ENCODE peak calls at places on chromosomes 13 and 19, in eight cellular contexts. I is K562, O is tibial nerve, B is thoracic aorta, U is AG10803, Y is heart right ventricle, T is kidney epithelial cell, A is suprapubic skin. E is an unnamed sample.

GRCh38 chr13:75299913-75300862 is 181.8 kb downstream of the TBC1D4 start:
- DNase-seq in I (no peak), O (no peak), B (no peak), U (peak; percentile 50), Y (no peak), T (no peak), A (no peak), E (peak; percentile 48)

GRCh38 chr13:20501139-20501538 is 24.5 kb downstream of the CRYL1 start:
- DNase-seq in I (no peak), O (no peak), B (no peak), U (no peak), Y (no peak), T (no peak), A (no peak), E (no peak)

GRCh38 chr19:42191855-42192254 is 25.6 kb downstream of the DEDD2 start:
- DNase-seq in I (no peak), O (no peak), B (no peak), U (peak; percentile 51), Y (no peak), T (peak; percentile 71), A (no peak), E (no peak)

GRCh38 chr13:99975626-99976025 is 4.1 kb upstream of the ZIC5 start:
- DNase-seq in I (no peak), O (no peak), B (no peak), U (no peak), Y (no peak), T (no peak), A (no peak), E (no peak)

GRCh38 chr19:44951179-44952159 is 3.7 kb upstream of the CLPTM1 start:
- DNase-seq in I (peak; percentile 76), O (peak; percentile 86), B (peak; percentile 20), U (peak; percentile 78), Y (peak; percentile 77), T (peak; percentile 43), A (peak; percentile 73), E (no peak)

GRCh38 chr13:44243198-44243852 is 130.3 kb upstream of the SERP2 start:
- DNase-seq in I (peak; percentile 64), O (no peak), B (no peak), U (peak; percentile 55), Y (peak; percentile 57), T (peak; percentile 70), A (no peak), E (no peak)

GRCh38 chr13:111658150-111659100 is 338.0 kb downstream of the TEX29 start:
- DNase-seq in I (no peak), O (no peak), B (no peak), U (no peak), Y (no peak), T (no peak), A (no peak), E (no peak)

GRCh38 chr19:29625316-29625715 is 19.2 kb downstream of the POP4 start:
- DNase-seq in I (no peak), O (no peak), B (no peak), U (no peak), Y (no peak), T (no peak), A (no peak), E (no peak)

GRCh38 chr19:34345934-34346333 is 19.1 kb upstream of the GPI start:
- DNase-seq in I (peak; percentile 87), O (peak; percentile 55), B (no peak), U (peak; percentile 58), Y (peak; percentile 49), T (no peak), A (no peak), E (no peak)

GRCh38 chr13:110200276-110200675 is 106.7 kb downstream of the COL4A1 start:
- DNase-seq in I (no peak), O (no peak), B (no peak), U (no peak), Y (no peak), T (no peak), A (no peak), E (no peak)

GRCh38 chr19:29324717-29325116 is 111.8 kb upstream of the UQCRFS1 start:
- DNase-seq in I (no peak), O (no peak), B (no peak), U (no peak), Y (no peak), T (no peak), A (no peak), E (no peak)

GRCh38 chr13:100275746-100276145 is 186.9 kb downstream of the PCCA start:
- DNase-seq in I (no peak), O (no peak), B (no peak), U (no peak), Y (no peak), T (no peak), A (no peak), E (no peak)

GRCh38 chr13:100434010-100434763 is 154.4 kb downstream of the GGACT start:
- DNase-seq in I (no peak), O (no peak), B (no peak), U (peak; percentile 51), Y (no peak), T (peak; percentile 26), A (no peak), E (peak; percentile 58)

DNA sequence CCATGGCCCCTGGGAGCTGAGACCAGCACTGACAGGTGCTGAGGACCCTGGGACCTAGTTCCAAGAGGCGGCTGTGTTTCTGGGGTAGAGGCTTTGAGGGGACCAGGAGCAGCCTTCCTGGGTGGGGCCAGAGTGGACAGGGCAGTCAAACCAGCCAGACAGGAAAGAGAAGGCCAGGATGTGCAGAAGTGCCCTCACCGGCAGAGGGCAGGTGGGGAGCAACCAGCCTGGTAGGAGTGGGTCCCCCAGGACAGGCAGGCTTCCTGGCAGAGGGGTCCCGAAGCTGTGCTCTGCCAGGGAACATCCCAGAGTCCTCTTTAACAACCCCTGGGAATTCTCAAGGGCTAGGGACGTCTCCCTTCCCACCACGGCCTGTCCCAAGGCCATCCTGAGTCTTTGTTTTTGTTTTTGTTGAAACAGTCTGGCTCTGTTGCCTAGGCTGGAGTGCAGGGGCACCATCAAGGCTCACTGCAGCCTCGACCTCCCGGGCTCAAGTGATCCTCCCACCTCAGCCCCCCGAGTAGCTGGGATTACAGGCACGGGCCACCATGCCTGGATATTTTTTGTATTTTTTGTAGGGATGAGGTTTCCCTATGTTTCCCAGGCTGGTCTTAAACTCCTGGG is 3.0 kb upstream of the HIPK4 start:
- DNase-seq in I (no peak), O (no peak), B (no peak), U (no peak), Y (no peak), T (no peak), A (no peak), E (no peak)
- TF ChIP-seq CTCF in I (peak; percentile 54), O (no peak), B (no peak), U (peak; percentile 36), Y (peak; percentile 21), T (peak; percentile 28), A (peak; percentile 11), E (peak; percentile 42)

GRCh38 chr13:73983109-73983508 is 151.1 kb downstream of the KLF12 start:
- DNase-seq in I (no peak), O (no peak), B (no peak), U (no peak), Y (peak; percentile 18), T (no peak), A (no peak), E (no peak)

GRCh38 chr13:73987618-73988017 is 146.6 kb downstream of the KLF12 start:
- DNase-seq in I (no peak), O (no peak), B (no peak), U (no peak), Y (no peak), T (no peak), A (no peak), E (no peak)

GRCh38 chr13:73985789-73986188 is 148.4 kb downstream of the KLF12 start:
- DNase-seq in I (no peak), O (no peak), B (no peak), U (no peak), Y (no peak), T (no peak), A (no peak), E (no peak)

GRCh38 chr13:73984201-73984600 is 150.0 kb downstream of the KLF12 start:
- DNase-seq in I (no peak), O (no peak), B (no peak), U (no peak), Y (peak; percentile 51), T (no peak), A (no peak), E (no peak)

GRCh38 chr13:73984949-73985691 is 149.1 kb downstream of the KLF12 start:
- DNase-seq in I (no peak), O (no peak), B (no peak), U (no peak), Y (peak; percentile 29), T (no peak), A (no peak), E (no peak)
- H3K4me3 ChIP-seq in I (no peak overlapping the region), O (no peak overlapping the region), B (no peak overlapping the region), U (no peak overlapping the region), Y (no peak overlapping the region), T (no peak overlapping the region), A (no peak overlapping the region), E (no peak overlapping the region)

DNA sequence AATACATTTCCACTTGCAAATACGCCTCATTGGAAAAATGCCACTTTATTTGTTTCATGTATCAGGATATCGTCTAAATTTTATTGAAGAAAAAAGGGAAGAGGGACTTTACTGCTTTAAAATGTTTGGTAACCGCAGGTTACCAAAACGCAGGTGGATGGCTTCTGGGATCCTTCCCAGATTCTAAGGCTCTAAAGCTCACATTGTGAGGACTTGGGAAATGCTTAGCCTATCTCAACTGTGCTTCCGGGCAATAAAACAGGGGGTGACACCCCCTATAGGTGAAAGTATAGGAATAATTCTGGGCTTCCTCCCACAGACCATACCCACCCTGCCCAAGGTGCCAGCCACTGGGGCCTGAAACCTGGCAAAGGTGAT is 73.2 kb upstream of the IPO5 start:
- DNase-seq in I (no peak), O (no peak), B (no peak), U (no peak), Y (no peak), T (no peak), A (no peak), E (no peak)
- TF ChIP-seq CTCF in I (no peak), O (no peak), B (no peak), U (peak; percentile 18), Y (no peak), T (no peak), A (no peak), E (no peak)

DNA sequence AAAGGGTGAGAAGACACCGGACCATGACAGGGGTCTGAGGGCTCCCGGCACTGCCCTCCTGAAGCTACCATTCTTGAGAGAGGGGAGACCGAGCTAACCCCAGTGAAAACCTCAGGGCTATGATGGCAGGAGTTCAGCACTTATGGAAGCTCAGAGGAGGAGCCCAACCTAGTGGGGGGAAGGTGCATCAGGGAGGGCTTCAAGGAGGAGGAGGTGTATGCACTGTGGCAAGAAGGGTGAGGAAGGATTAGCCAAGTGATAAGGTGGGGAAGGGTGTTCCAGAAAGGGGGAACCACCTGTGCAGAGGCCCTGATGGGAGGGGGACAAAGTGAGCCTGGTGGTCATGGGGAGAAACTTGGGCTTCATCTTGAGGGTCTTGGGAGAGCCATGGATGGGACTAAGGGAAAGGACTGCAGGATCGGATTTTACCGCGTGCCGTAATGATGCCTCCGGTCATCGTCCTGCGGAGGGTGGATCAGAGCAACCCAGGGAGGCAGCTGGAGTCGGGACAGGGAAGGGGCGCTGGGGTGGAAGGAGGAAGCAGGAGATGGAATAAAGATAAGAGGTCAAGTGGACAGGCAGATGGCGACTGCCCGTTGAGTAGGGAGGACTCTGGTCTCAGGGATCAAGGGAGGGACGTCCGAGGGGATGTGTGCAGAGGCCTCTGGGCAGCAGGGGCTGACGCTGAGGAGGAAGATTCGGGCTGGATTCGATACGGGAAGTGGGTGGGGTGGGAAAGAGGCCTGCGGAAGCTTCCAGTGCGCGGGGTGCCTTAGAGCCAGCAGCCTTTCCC is 13.3 kb upstream of the PSMD8 start:
- DNase-seq in I (peak; percentile 30), O (no peak), B (no peak), U (no peak), Y (no peak), T (no peak), A (no peak), E (no peak)
- H3K4me3 ChIP-seq in I (peak overlapping the region; percentile 64), O (no peak overlapping the region), B (peak overlapping the region; percentile 82), U (peak overlapping the region; percentile 66), Y (peak overlapping the region; percentile 94), T (peak overlapping the region; percentile 58), A (peak overlapping the region; percentile 70), E (peak overlapping the region; percentile 58)

GRCh38 chr19:10135551-10136334 is 16.0 kb upstream of the EIF3G start:
- DNase-seq in I (no peak), O (no peak), B (no peak), U (no peak), Y (no peak), T (no peak), A (no peak), E (no peak)
- TF ChIP-seq CTCF in I (no peak), O (no peak), B (no peak), U (no peak), Y (no peak), T (no peak), A (no peak), E (no peak)

E was measured in GM12864.